ENCODE peak calls at places on chromosomes 2 and 18, in six cellular contexts. T, A, F, Q, U and S are unnamed samples.

GRCh38 chr2:128446866-128447537 is 128.3 kb upstream of the HS6ST1 start:
- DNase-seq in U (no peak), Q (no peak), T (peak; percentile 1), A (no peak), F (peak; percentile 27), S (peak; percentile 40)

GRCh38 chr2:36458106-36458505 is 102.5 kb downstream of the CRIM1 start:
- DNase-seq in T (peak; percentile 6), U (no peak), A (no peak), F (no peak), Q (no peak), S (no peak)

GRCh38 chr18:26181343-26181826 is 44.9 kb upstream of the TAF4B start:
- DNase-seq in T (no peak), Q (no peak), A (no peak), F (no peak), U (no peak), S (peak; percentile 62)

GRCh38 chr2:46803911-46804670 is 111.5 kb downstream of the MCFD2 start:
- DNase-seq in Q (peak; percentile 45), A (peak; percentile 92), U (peak; percentile 95), F (peak; percentile 28), T (no peak), S (peak; percentile 25)

GRCh38 chr2:62724886-62725711 is 19.6 kb downstream of the EHBP1 start:
- DNase-seq in U (no peak), Q (peak; percentile 78), F (no peak), T (peak; percentile 41), A (no peak), S (peak; percentile 62)

GRCh38 chr2:5720426-5720825 is 28.2 kb downstream of the SOX11 start:
- DNase-seq in F (no peak), T (no peak), Q (no peak), U (no peak), A (no peak), S (no peak)

GRCh38 chr2:79511320-79511951 is 1.4 kb upstream of the CTNNA2 start:
- DNase-seq in Q (peak; percentile 43), A (no peak), F (no peak), U (no peak), T (peak; percentile 93), S (no peak)

GRCh38 chr2:151410485-151410833 is 757 bp downstream of the RIF1 start:
- DNase-seq in T (peak; percentile 57), Q (peak; percentile 48), F (peak; percentile 29), U (no peak), A (no peak), S (peak; percentile 69)

GRCh38 chr2:236663267-236663666 is 93.6 kb downstream of the ACKR3 start:
- DNase-seq in T (no peak), F (peak; percentile 48), U (no peak), A (no peak), Q (no peak), S (peak; percentile 16)

GRCh38 chr2:68813596-68813995 is 57.6 kb downstream of the BMP10 start:
- DNase-seq in T (no peak), U (no peak), A (no peak), F (peak; percentile 13), Q (no peak), S (no peak)

GRCh38 chr18:46402396-46402795 is 254.6 kb downstream of the LOXHD1 start:
- DNase-seq in F (no peak), U (no peak), Q (no peak), A (peak; percentile 25), T (no peak), S (no peak)

GRCh38 chr2:44822174-44822573 is 119.3 kb upstream of the SIX3 start:
- DNase-seq in Q (no peak), A (no peak), T (no peak), F (no peak), U (no peak), S (no peak)

GRCh38 chr2:86453838-86454237 is 12.7 kb downstream of the KDM3A start:
- DNase-seq in A (peak; percentile 36), T (no peak), Q (no peak), U (peak; percentile 25), F (peak; percentile 57), S (no peak)

GRCh38 chr2:100921685-100922161 is 80.4 kb upstream of the RPL31 start:
- DNase-seq in U (peak; percentile 55), Q (no peak), T (no peak), F (no peak), A (peak; percentile 74), S (no peak)

GRCh38 chr2:134934641-134935040 is 16.0 kb downstream of the CCNT2 start:
- DNase-seq in F (no peak), U (no peak), Q (no peak), T (no peak), A (peak; percentile 18), S (no peak)

GRCh38 chr2:39437522-39438296 is 624 bp upstream of the MAP4K3 start:
- DNase-seq in T (peak; percentile 20), U (no peak), A (peak; percentile 29), Q (peak; percentile 63), F (peak; percentile 45), S (peak; percentile 80)

GRCh38 chr2:236172866-236173733 is 4.9 kb upstream of the GBX2 start:
- DNase-seq in A (no peak), T (peak; percentile 59), Q (no peak), U (no peak), F (no peak), S (no peak)

GRCh38 chr2:120864981-120865380 is 129.3 kb downstream of the GLI2 start:
- DNase-seq in U (no peak), Q (no peak), A (no peak), F (no peak), T (no peak), S (no peak)

GRCh38 chr2:165425556-165425955 is 43.9 kb upstream of the CSRNP3 start:
- DNase-seq in Q (no peak), F (no peak), A (no peak), U (no peak), T (no peak), S (no peak)

GRCh38 chr2:6356127-6356761 is 509.5 kb downstream of the CMPK2 start:
- DNase-seq in T (no peak), F (no peak), A (no peak), Q (no peak), U (no peak), S (no peak)

GRCh38 chr18:79863946-79864725 is 66.4 kb downstream of the KCNG2 start:
- DNase-seq in A (no peak), F (no peak), T (no peak), U (no peak), Q (no peak), S (peak; percentile 40)

GRCh38 chr18:10094608-10095137 is 180.9 kb downstream of the VAPA start:
- DNase-seq in U (no peak), Q (no peak), F (no peak), A (no peak), T (no peak), S (no peak)

GRCh38 chr18:58785870-58786269 is 78.8 kb upstream of the ZNF532 start:
- DNase-seq in U (no peak), Q (peak; percentile 44), A (no peak), F (no peak), T (no peak), S (no peak)

GRCh38 chr18:58787750-58788149 is 76.9 kb upstream of the ZNF532 start:
- DNase-seq in Q (peak; percentile 37), A (no peak), U (no peak), T (no peak), F (no peak), S (no peak)

GRCh38 chr18:58784601-58785137 is 80.0 kb upstream of the ZNF532 start:
- DNase-seq in U (no peak), F (no peak), A (no peak), Q (peak; percentile 97), T (peak; percentile 53), S (no peak)

GRCh38 chr18:58788470-58788869 is 76.2 kb upstream of the ZNF532 start:
- DNase-seq in U (no peak), F (no peak), T (no peak), Q (no peak), A (no peak), S (no peak)

DNA sequence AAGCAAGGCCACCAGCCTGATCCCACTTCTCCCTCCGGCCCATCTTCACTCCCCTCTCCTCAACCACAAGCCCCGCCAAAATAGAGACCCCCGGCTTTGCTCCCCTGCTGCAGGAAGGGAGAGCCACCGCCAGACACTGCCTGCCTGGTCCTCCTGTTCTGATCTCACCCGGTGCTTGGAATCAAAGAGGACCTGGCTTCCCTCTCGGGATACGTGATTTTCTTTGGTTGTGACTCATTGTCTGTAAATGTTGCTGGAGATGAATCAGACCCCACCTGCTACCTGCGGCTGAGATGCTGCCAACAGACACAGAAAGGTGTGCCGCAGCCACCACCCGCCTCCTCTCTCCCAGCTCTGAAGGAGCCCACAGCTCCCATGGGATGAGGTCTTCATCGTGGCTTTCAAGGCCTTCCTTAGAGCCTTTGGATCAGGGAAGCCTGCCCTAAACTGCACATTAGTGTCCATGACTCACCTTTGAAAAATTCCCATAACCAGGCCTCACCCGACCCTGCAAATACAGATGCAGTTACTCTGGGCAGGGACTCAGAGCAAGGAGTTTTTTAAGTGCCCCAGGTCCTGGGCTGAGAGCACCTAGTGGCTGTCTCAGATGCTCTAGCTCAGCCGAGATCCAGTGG is 79.4 kb upstream of the ZNF532 start:
- DNase-seq in F (peak; percentile 32), T (no peak), U (peak; percentile 79), A (peak; percentile 72), Q (peak; percentile 98), S (no peak)
- H3K4me3 ChIP-seq in F (no peak overlapping the region), T (no peak overlapping the region), U (no peak overlapping the region), A (no peak overlapping the region), Q (no peak overlapping the region), S (no peak overlapping the region)

GRCh38 chr2:219261024-219261855 is 7.5 kb upstream of the TUBA4A start:
- DNase-seq in A (no peak), F (no peak), Q (no peak), U (no peak), T (no peak), S (no peak)
- H3K4me3 ChIP-seq in A (no peak overlapping the region), F (no peak overlapping the region), Q (no peak overlapping the region), U (no peak overlapping the region), T (no peak overlapping the region), S (no peak overlapping the region)

GRCh38 chr18:75167137-75167536 is 41.8 kb downstream of the PTGR3 start:
- DNase-seq in Q (no peak), T (no peak), U (no peak), F (no peak), A (no peak), S (no peak)

GRCh38 chr18:75165926-75166325 is 43.0 kb downstream of the PTGR3 start:
- DNase-seq in T (no peak), Q (no peak), A (no peak), F (no peak), U (no peak), S (no peak)

GRCh38 chr18:75169411-75169810 is 39.5 kb downstream of the PTGR3 start:
- DNase-seq in Q (no peak), T (no peak), F (no peak), A (no peak), U (no peak), S (no peak)

GRCh38 chr18:75168654-75169053 is 40.3 kb downstream of the PTGR3 start:
- DNase-seq in U (no peak), F (no peak), T (no peak), Q (no peak), A (no peak), S (no peak)

GRCh38 chr18:75167759-75168211 is 41.2 kb downstream of the PTGR3 start:
- DNase-seq in A (no peak), F (no peak), U (no peak), T (no peak), Q (no peak), S (no peak)
- H3K4me3 ChIP-seq in A (no peak overlapping the region), F (peak overlapping the region; percentile 6), U (no peak overlapping the region), T (no peak overlapping the region), Q (no peak overlapping the region), S (no peak overlapping the region)

DNA sequence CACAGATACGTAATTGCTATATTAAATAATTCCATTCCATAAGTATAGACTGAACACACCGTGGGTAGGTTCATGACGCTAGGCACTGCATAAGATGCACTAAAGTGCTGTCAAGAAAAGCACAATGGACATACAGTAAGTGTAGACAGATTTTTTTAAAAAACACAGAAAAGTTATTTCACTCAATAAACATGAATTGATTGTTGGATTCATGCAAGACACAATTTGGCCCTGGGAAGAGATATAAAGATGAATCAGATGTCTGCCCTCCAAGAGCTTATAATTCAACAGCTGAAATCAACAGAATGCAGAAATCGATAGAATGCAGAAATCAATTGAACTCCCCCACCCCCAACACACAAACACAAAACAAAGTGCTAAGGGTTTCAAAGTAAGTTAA is 1.8 kb downstream of the NBAS start:
- DNase-seq in U (no peak), F (no peak), A (no peak), T (no peak), Q (no peak), S (no peak)
- H3K4me3 ChIP-seq in U (no peak overlapping the region), F (no peak overlapping the region), A (peak overlapping the region; percentile 81), T (peak overlapping the region; percentile 72), Q (peak overlapping the region; percentile 64), S (no peak overlapping the region)